ENCODE peak calls at places on chromosomes 4 and X, in nine cellular contexts. S is HCT116, M is OCI-LY7, C is PC-3, B is mammary epithelial cell, H is HepG2, V is neuronal stem cell, N is Karpas-422, O is IMR-90. A is an unnamed sample.

GRCh38 chr4:41204400-41204978 is 9.9 kb downstream of the APBB2 start:
- DNase-seq in S (peak), M (no peak), B (peak), H (peak), N (no peak), C (peak), O (peak), V (no peak), A (peak)

GRCh38 chr4:84938316-84938715 is 28.2 kb downstream of the WDFY3 start:
- DNase-seq in C (peak), O (peak), H (peak), B (peak), N (no peak), M (no peak), S (no peak), V (no peak), A (peak)

GRCh38 chrX:27336466-27337091 is 126.6 kb downstream of the PPP4R3C start:
- DNase-seq in O (peak), M (peak), H (peak), N (peak), B (peak), C (peak), S (peak), V (peak), A (peak)

GRCh38 chr4:34814266-34814665 is 1430.0 kb downstream of the ARAP2 start:
- DNase-seq in N (no peak), C (peak), B (no peak), S (no peak), H (no peak), V (no peak), M (no peak), O (no peak), A (no peak)

GRCh38 chr4:99157478-99157935 is 13.4 kb upstream of the ADH4 start:
- DNase-seq in N (no peak), V (no peak), O (no peak), M (no peak), B (no peak), S (no peak), C (no peak), H (peak), A (no peak)

GRCh38 chrX:130048686-130049222 is 61.5 kb downstream of the ELF4 start:
- DNase-seq in H (no peak), V (no peak), B (no peak), M (no peak), S (no peak), C (no peak), O (no peak), N (no peak), A (no peak)

GRCh38 chrX:21666252-21666651 is 8.1 kb upstream of the KLHL34 start:
- DNase-seq in H (no peak), S (no peak), O (no peak), N (no peak), B (no peak), V (no peak), M (no peak), C (no peak), A (no peak)

GRCh38 chrX:103628386-103629290 is at the start of gene TCEAL1:
- DNase-seq in N (peak), S (no peak), C (peak), B (peak), V (peak), H (peak), M (peak), O (peak), A (peak)

GRCh38 chr4:185346975-185347601 is 48.6 kb downstream of the LRP2BP start:
- DNase-seq in C (no peak), N (no peak), O (peak), B (no peak), H (no peak), S (no peak), V (no peak), M (no peak), A (no peak)

GRCh38 chrX:94107981-94108380 is 434.0 kb downstream of the FAM133A start:
- DNase-seq in B (no peak), C (peak), H (no peak), S (no peak), M (no peak), V (no peak), N (no peak), O (no peak), A (peak)

GRCh38 chr4:173735055-173735454 is 205.0 kb upstream of the HAND2 start:
- DNase-seq in N (no peak), V (no peak), O (peak), H (no peak), C (no peak), S (no peak), B (peak), M (no peak), A (peak)

GRCh38 chr4:75823812-75824211 is 78.4 kb downstream of the PPEF2 start:
- DNase-seq in B (no peak), V (no peak), O (no peak), N (no peak), H (no peak), M (no peak), C (no peak), S (no peak), A (no peak)

GRCh38 chrX:16239211-16239610 is 71.9 kb downstream of the MAGEB17 start:
- DNase-seq in S (peak), N (no peak), V (no peak), O (peak), H (no peak), C (peak), M (no peak), B (peak), A (peak)

GRCh38 chr4:1026115-1026514 is 14.7 kb downstream of the FGFRL1 start:
- DNase-seq in V (no peak), M (peak), C (peak), B (peak), O (peak), N (peak), S (no peak), H (no peak), A (no peak)

GRCh38 chr4:184357783-184358182 is 116.6 kb downstream of the IRF2 start:
- DNase-seq in O (no peak), S (no peak), M (no peak), N (no peak), H (no peak), C (no peak), V (no peak), B (no peak), A (no peak)

GRCh38 chr4:127304356-127304755 is 328.4 kb upstream of the INTU start:
- DNase-seq in M (no peak), V (no peak), B (no peak), O (peak), N (no peak), H (no peak), C (no peak), S (no peak), A (peak)

GRCh38 chr4:53816561-53816960 is 225.3 kb upstream of the LNX1 start:
- DNase-seq in B (no peak), N (peak), O (peak), C (no peak), M (no peak), H (no peak), V (no peak), S (no peak), A (no peak)
- H2AFZ ChIP-seq in B (no peak), N (no peak), O (peak), C (no peak), M (no peak), H (no peak), V (no peak), S (no peak), A (no peak)

GRCh38 chrX:139518475-139518874 is 12.1 kb upstream of the F9 start:
- DNase-seq in S (no peak), B (no peak), H (no peak), O (no peak), N (no peak), V (no peak), C (no peak), M (no peak), A (no peak)
- H3K4me2 ChIP-seq in S (no peak), B (no peak), H (no peak), O (no peak), N (no peak), V (no peak), C (no peak), M (no peak), A (no peak)

DNA sequence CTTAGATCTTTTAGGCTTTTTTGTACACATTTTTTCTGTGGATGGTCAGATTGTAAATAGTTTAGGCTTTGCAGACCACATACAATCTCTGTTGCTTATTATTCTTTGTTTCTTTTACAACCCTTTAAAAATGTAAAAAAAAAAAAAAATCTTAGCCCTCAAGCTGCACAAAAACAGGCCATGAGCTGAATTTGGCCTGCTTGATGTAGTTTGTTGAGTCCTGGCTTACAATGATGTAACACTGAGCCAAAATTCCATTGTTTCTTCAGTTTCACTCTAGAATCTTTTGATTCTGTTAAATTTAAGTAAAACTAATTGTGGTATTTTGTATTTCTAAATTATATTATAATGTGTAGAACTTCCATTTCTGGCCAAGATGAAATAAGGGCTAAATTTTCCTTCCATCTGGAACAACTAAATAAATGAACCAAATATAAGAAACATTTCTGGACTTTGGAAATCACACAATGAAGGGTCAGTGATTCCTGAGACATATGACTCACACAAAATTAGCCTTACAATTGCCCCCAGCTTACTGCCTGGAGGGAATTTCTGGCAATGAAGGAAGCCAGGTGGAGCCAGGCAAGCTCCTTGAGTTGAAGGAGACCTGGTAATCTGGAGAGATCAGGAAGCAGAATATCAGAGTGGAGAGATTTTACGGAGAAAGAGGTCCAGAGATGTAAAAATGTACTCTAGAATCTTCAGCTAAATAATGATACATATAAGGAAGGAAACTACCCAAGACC is 29.8 kb downstream of the IQCM start:
- DNase-seq in S (no peak), M (no peak), B (peak), O (peak), V (no peak), N (no peak), C (peak), H (no peak), A (peak)
- H2AFZ ChIP-seq in S (no peak), M (no peak), B (peak), O (no peak), V (no peak), N (no peak), C (no peak), H (no peak), A (peak)

DNA sequence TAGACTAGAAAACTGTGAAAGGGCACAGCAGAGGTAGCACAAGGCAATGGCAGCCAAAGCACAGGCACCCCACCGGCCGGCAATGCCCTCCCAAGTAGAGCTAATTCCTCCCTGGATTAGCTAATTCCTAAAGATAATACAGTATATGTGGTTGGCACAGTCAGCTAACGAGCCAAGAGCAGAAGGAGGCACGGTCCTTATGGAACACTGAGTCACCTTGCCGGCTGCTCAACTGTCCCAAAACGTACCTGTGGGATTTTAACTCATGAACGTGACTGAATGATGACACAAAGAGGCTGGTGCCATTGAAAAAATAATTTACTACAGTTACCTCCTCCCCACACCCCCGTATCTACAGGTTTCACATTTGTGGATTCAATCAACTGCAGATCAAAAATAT is 9.1 kb upstream of the FGFBP1 start:
- DNase-seq in O (no peak), V (no peak), H (no peak), B (no peak), M (no peak), N (no peak), S (no peak), C (peak), A (no peak)
- H3K4me2 ChIP-seq in O (no peak), V (no peak), H (no peak), B (no peak), M (no peak), N (no peak), S (no peak), C (no peak), A (no peak)

GRCh38 chr4:138242076-138242829 is at the start of gene SLC7A11:
- DNase-seq in B (peak), O (peak), C (peak), V (peak), S (peak), H (peak), N (peak), M (peak), A (peak)

GRCh38 chr4:138242830-138243149 is 641 bp upstream of the SLC7A11 start:
- DNase-seq in B (peak), H (no peak), C (no peak), N (no peak), S (no peak), M (no peak), O (no peak), V (no peak), A (peak)

GRCh38 chr4:138239496-138239895 is 2.7 kb downstream of the SLC7A11 start:
- DNase-seq in N (no peak), S (no peak), C (peak), V (no peak), O (no peak), H (no peak), B (no peak), M (no peak), A (no peak)

GRCh38 chr4:138241281-138242075 is 671 bp downstream of the SLC7A11 start:
- DNase-seq in H (no peak), M (peak), N (no peak), V (no peak), B (no peak), S (no peak), O (peak), C (peak), A (peak)

GRCh38 chr4:138243369-138243768 is 1.2 kb upstream of the SLC7A11 start:
- DNase-seq in O (no peak), C (peak), V (no peak), M (no peak), S (peak), B (peak), N (no peak), H (no peak), A (no peak)
- H2AFZ ChIP-seq in O (no peak), C (peak), V (peak), M (peak), S (peak), B (peak), N (peak), H (peak), A (peak)

GRCh38 chrX:1661922-1662221 is 47.0 kb downstream of the ASMT start:
- DNase-seq in O (no peak), M (no peak), S (no peak), N (no peak), B (no peak), V (no peak), H (no peak), C (no peak), A (no peak)
- H3K4me2 ChIP-seq in O (no peak), M (peak), S (no peak), N (peak), B (no peak), V (no peak), H (no peak), C (no peak), A (no peak)

A was measured in GM23248.